ENCODE peak calls at places on chromosomes 5 and 9, in ten cellular contexts. One of them, this sample, is unnamed.

GRCh38 chr5:31531543-31531887 is 378 bp downstream of the DROSHA start:
- DNase-seq in AG10803: peak
- DNase-seq in left kidney: peak
- DNase-seq in brain microvascular endothelial cell: peak
- DNase-seq in DMS53: peak
- DNase-seq in Calu3: peak
- DNase-seq in GM06990: no peak
- DNase-seq in pancreas: peak
- DNase-seq in activated naive CD8-positive, alpha-beta T cell treated with anti-CD3 and anti-CD28 coated beads, Interleukin-2, amount 10 ng/mL, durations not matched to agents 7 days and 5 days: no peak
- DNase-seq in AG09319: no peak
- DNase-seq in this sample: peak

GRCh38 chr9:133737071-133737773 is 930 bp downstream of the SARDH start:
- DNase-seq in DMS53: peak
- DNase-seq in AG10803: no peak
- DNase-seq in Calu3: no peak
- DNase-seq in GM06990: no peak
- DNase-seq in activated naive CD8-positive, alpha-beta T cell treated with anti-CD3 and anti-CD28 coated beads, Interleukin-2, amount 10 ng/mL, durations not matched to agents 7 days and 5 days: peak
- DNase-seq in brain microvascular endothelial cell: no peak
- DNase-seq in left kidney: no peak
- DNase-seq in pancreas: no peak
- DNase-seq in AG09319: no peak
- DNase-seq in this sample: no peak

GRCh38 chr5:136279314-136279713 is 86.0 kb downstream of the TRPC7 start:
- DNase-seq in DMS53: no peak
- DNase-seq in AG09319: no peak
- DNase-seq in GM06990: no peak
- DNase-seq in Calu3: no peak
- DNase-seq in activated naive CD8-positive, alpha-beta T cell treated with anti-CD3 and anti-CD28 coated beads, Interleukin-2, amount 10 ng/mL, durations not matched to agents 7 days and 5 days: no peak
- DNase-seq in brain microvascular endothelial cell: no peak
- DNase-seq in left kidney: no peak
- DNase-seq in AG10803: no peak
- DNase-seq in pancreas: no peak
- DNase-seq in this sample: no peak

GRCh38 chr9:113614843-113615648 is 151.5 kb downstream of the RGS3 start:
- DNase-seq in AG10803: peak
- DNase-seq in pancreas: peak
- DNase-seq in DMS53: no peak
- DNase-seq in brain microvascular endothelial cell: peak
- DNase-seq in GM06990: no peak
- DNase-seq in Calu3: no peak
- DNase-seq in AG09319: peak
- DNase-seq in activated naive CD8-positive, alpha-beta T cell treated with anti-CD3 and anti-CD28 coated beads, Interleukin-2, amount 10 ng/mL, durations not matched to agents 7 days and 5 days: no peak
- DNase-seq in left kidney: peak
- DNase-seq in this sample: no peak

GRCh38 chr5:169027456-169028118 is 273.4 kb downstream of the SLIT3 start:
- DNase-seq in activated naive CD8-positive, alpha-beta T cell treated with anti-CD3 and anti-CD28 coated beads, Interleukin-2, amount 10 ng/mL, durations not matched to agents 7 days and 5 days: no peak
- DNase-seq in Calu3: no peak
- DNase-seq in left kidney: peak
- DNase-seq in AG09319: no peak
- DNase-seq in AG10803: no peak
- DNase-seq in pancreas: no peak
- DNase-seq in brain microvascular endothelial cell: no peak
- DNase-seq in GM06990: no peak
- DNase-seq in DMS53: no peak
- DNase-seq in this sample: peak

GRCh38 chr5:102283111-102283797 is 12.8 kb downstream of the SLCO4C1 start:
- DNase-seq in GM06990: no peak
- DNase-seq in brain microvascular endothelial cell: no peak
- DNase-seq in DMS53: peak
- DNase-seq in pancreas: no peak
- DNase-seq in activated naive CD8-positive, alpha-beta T cell treated with anti-CD3 and anti-CD28 coated beads, Interleukin-2, amount 10 ng/mL, durations not matched to agents 7 days and 5 days: no peak
- DNase-seq in AG09319: no peak
- DNase-seq in Calu3: no peak
- DNase-seq in AG10803: no peak
- DNase-seq in left kidney: no peak
- DNase-seq in this sample: no peak

GRCh38 chr5:67353500-67353931 is 156.9 kb upstream of the CD180 start:
- DNase-seq in Calu3: no peak
- DNase-seq in DMS53: no peak
- DNase-seq in left kidney: no peak
- DNase-seq in pancreas: no peak
- DNase-seq in AG10803: peak
- DNase-seq in activated naive CD8-positive, alpha-beta T cell treated with anti-CD3 and anti-CD28 coated beads, Interleukin-2, amount 10 ng/mL, durations not matched to agents 7 days and 5 days: no peak
- DNase-seq in AG09319: no peak
- DNase-seq in GM06990: no peak
- DNase-seq in brain microvascular endothelial cell: no peak
- DNase-seq in this sample: no peak

GRCh38 chr9:81410201-81410600 is 279.1 kb downstream of the TLE1 start:
- DNase-seq in pancreas: no peak
- DNase-seq in DMS53: peak
- DNase-seq in AG09319: no peak
- DNase-seq in activated naive CD8-positive, alpha-beta T cell treated with anti-CD3 and anti-CD28 coated beads, Interleukin-2, amount 10 ng/mL, durations not matched to agents 7 days and 5 days: no peak
- DNase-seq in GM06990: no peak
- DNase-seq in left kidney: no peak
- DNase-seq in Calu3: peak
- DNase-seq in AG10803: peak
- DNase-seq in brain microvascular endothelial cell: peak
- DNase-seq in this sample: no peak

GRCh38 chr5:156991714-156992113 is 28.7 kb upstream of the TIMD4 start:
- DNase-seq in AG09319: no peak
- DNase-seq in left kidney: no peak
- DNase-seq in activated naive CD8-positive, alpha-beta T cell treated with anti-CD3 and anti-CD28 coated beads, Interleukin-2, amount 10 ng/mL, durations not matched to agents 7 days and 5 days: no peak
- DNase-seq in AG10803: no peak
- DNase-seq in brain microvascular endothelial cell: no peak
- DNase-seq in Calu3: peak
- DNase-seq in pancreas: no peak
- DNase-seq in GM06990: no peak
- DNase-seq in DMS53: no peak
- DNase-seq in this sample: no peak

GRCh38 chr5:81151546-81151945 is 81.6 kb upstream of the CKMT2 start:
- DNase-seq in AG09319: peak
- DNase-seq in activated naive CD8-positive, alpha-beta T cell treated with anti-CD3 and anti-CD28 coated beads, Interleukin-2, amount 10 ng/mL, durations not matched to agents 7 days and 5 days: no peak
- DNase-seq in Calu3: no peak
- DNase-seq in AG10803: peak
- DNase-seq in brain microvascular endothelial cell: peak
- DNase-seq in pancreas: no peak
- DNase-seq in GM06990: no peak
- DNase-seq in left kidney: peak
- DNase-seq in DMS53: no peak
- DNase-seq in this sample: no peak

GRCh38 chr5:440413-441180 is 2.4 kb upstream of the EXOC3 start:
- DNase-seq in pancreas: no peak
- DNase-seq in GM06990: no peak
- DNase-seq in brain microvascular endothelial cell: no peak
- DNase-seq in left kidney: no peak
- DNase-seq in activated naive CD8-positive, alpha-beta T cell treated with anti-CD3 and anti-CD28 coated beads, Interleukin-2, amount 10 ng/mL, durations not matched to agents 7 days and 5 days: peak
- DNase-seq in AG10803: peak
- DNase-seq in AG09319: no peak
- DNase-seq in DMS53: no peak
- DNase-seq in Calu3: no peak
- DNase-seq in this sample: no peak

GRCh38 chr5:67799732-67800234 is 415.8 kb upstream of the PIK3R1 start:
- DNase-seq in activated naive CD8-positive, alpha-beta T cell treated with anti-CD3 and anti-CD28 coated beads, Interleukin-2, amount 10 ng/mL, durations not matched to agents 7 days and 5 days: no peak
- DNase-seq in GM06990: no peak
- DNase-seq in brain microvascular endothelial cell: peak
- DNase-seq in left kidney: no peak
- DNase-seq in pancreas: no peak
- DNase-seq in AG10803: peak
- DNase-seq in Calu3: no peak
- DNase-seq in AG09319: no peak
- DNase-seq in DMS53: no peak
- DNase-seq in this sample: no peak

GRCh38 chr5:164091836-164092235 is 586.4 kb downstream of the MAT2B start:
- DNase-seq in Calu3: no peak
- DNase-seq in left kidney: no peak
- DNase-seq in DMS53: no peak
- DNase-seq in AG10803: no peak
- DNase-seq in brain microvascular endothelial cell: no peak
- DNase-seq in GM06990: no peak
- DNase-seq in pancreas: no peak
- DNase-seq in AG09319: no peak
- DNase-seq in activated naive CD8-positive, alpha-beta T cell treated with anti-CD3 and anti-CD28 coated beads, Interleukin-2, amount 10 ng/mL, durations not matched to agents 7 days and 5 days: no peak
- DNase-seq in this sample: no peak

GRCh38 chr5:10583663-10584572 is 20.0 kb downstream of the ANKRD33B start:
- DNase-seq in GM06990: no peak
- DNase-seq in activated naive CD8-positive, alpha-beta T cell treated with anti-CD3 and anti-CD28 coated beads, Interleukin-2, amount 10 ng/mL, durations not matched to agents 7 days and 5 days: no peak
- DNase-seq in brain microvascular endothelial cell: no peak
- DNase-seq in AG10803: no peak
- DNase-seq in pancreas: no peak
- DNase-seq in AG09319: no peak
- DNase-seq in DMS53: no peak
- DNase-seq in Calu3: no peak
- DNase-seq in left kidney: no peak
- DNase-seq in this sample: no peak

GRCh38 chr5:150500328-150500841 is 7.5 kb upstream of the NDST1 start:
- DNase-seq in AG09319: no peak
- DNase-seq in activated naive CD8-positive, alpha-beta T cell treated with anti-CD3 and anti-CD28 coated beads, Interleukin-2, amount 10 ng/mL, durations not matched to agents 7 days and 5 days: no peak
- DNase-seq in AG10803: no peak
- DNase-seq in GM06990: no peak
- DNase-seq in Calu3: no peak
- DNase-seq in left kidney: no peak
- DNase-seq in pancreas: no peak
- DNase-seq in DMS53: no peak
- DNase-seq in brain microvascular endothelial cell: no peak
- DNase-seq in this sample: no peak

GRCh38 chr9:127545196-127546124 is 66.6 kb upstream of the STXBP1 start:
- DNase-seq in left kidney: peak
- DNase-seq in brain microvascular endothelial cell: no peak
- DNase-seq in DMS53: peak
- DNase-seq in activated naive CD8-positive, alpha-beta T cell treated with anti-CD3 and anti-CD28 coated beads, Interleukin-2, amount 10 ng/mL, durations not matched to agents 7 days and 5 days: no peak
- DNase-seq in AG10803: peak
- DNase-seq in AG09319: no peak
- DNase-seq in Calu3: peak
- DNase-seq in pancreas: peak
- DNase-seq in GM06990: no peak
- DNase-seq in this sample: no peak

GRCh38 chr5:42876375-42876844 is 64.7 kb upstream of the SELENOP start:
- DNase-seq in pancreas: no peak
- DNase-seq in AG10803: no peak
- DNase-seq in DMS53: no peak
- DNase-seq in AG09319: no peak
- DNase-seq in left kidney: peak
- DNase-seq in Calu3: no peak
- DNase-seq in brain microvascular endothelial cell: no peak
- DNase-seq in GM06990: no peak
- DNase-seq in activated naive CD8-positive, alpha-beta T cell treated with anti-CD3 and anti-CD28 coated beads, Interleukin-2, amount 10 ng/mL, durations not matched to agents 7 days and 5 days: no peak
- DNase-seq in this sample: no peak

GRCh38 chr5:32707394-32707997 is 3.6 kb upstream of the NPR3 start:
- DNase-seq in DMS53: peak
- DNase-seq in activated naive CD8-positive, alpha-beta T cell treated with anti-CD3 and anti-CD28 coated beads, Interleukin-2, amount 10 ng/mL, durations not matched to agents 7 days and 5 days: no peak
- DNase-seq in AG10803: peak
- DNase-seq in GM06990: no peak
- DNase-seq in AG09319: no peak
- DNase-seq in brain microvascular endothelial cell: no peak
- DNase-seq in left kidney: peak
- DNase-seq in Calu3: no peak
- DNase-seq in pancreas: no peak
- DNase-seq in this sample: peak

GRCh38 chr9:91682806-91683205 is 259.2 kb upstream of the NFIL3 start:
- DNase-seq in activated naive CD8-positive, alpha-beta T cell treated with anti-CD3 and anti-CD28 coated beads, Interleukin-2, amount 10 ng/mL, durations not matched to agents 7 days and 5 days: no peak
- DNase-seq in left kidney: no peak
- DNase-seq in Calu3: no peak
- DNase-seq in AG10803: peak
- DNase-seq in AG09319: no peak
- DNase-seq in pancreas: no peak
- DNase-seq in GM06990: no peak
- DNase-seq in brain microvascular endothelial cell: peak
- DNase-seq in DMS53: no peak
- DNase-seq in this sample: no peak

GRCh38 chr9:97853844-97854695 is 1.0 kb downstream of the FOXE1 start:
- DNase-seq in GM06990: peak
- DNase-seq in left kidney: peak
- DNase-seq in AG10803: peak
- DNase-seq in Calu3: peak
- DNase-seq in pancreas: no peak
- DNase-seq in brain microvascular endothelial cell: no peak
- DNase-seq in DMS53: peak
- DNase-seq in activated naive CD8-positive, alpha-beta T cell treated with anti-CD3 and anti-CD28 coated beads, Interleukin-2, amount 10 ng/mL, durations not matched to agents 7 days and 5 days: peak
- DNase-seq in AG09319: no peak
- DNase-seq in this sample: peak

GRCh38 chr5:169567079-169567478 is 16.5 kb upstream of the SPDL1 start:
- DNase-seq in AG10803: peak
- DNase-seq in brain microvascular endothelial cell: no peak
- DNase-seq in pancreas: no peak
- DNase-seq in DMS53: no peak
- DNase-seq in GM06990: no peak
- DNase-seq in left kidney: peak
- DNase-seq in activated naive CD8-positive, alpha-beta T cell treated with anti-CD3 and anti-CD28 coated beads, Interleukin-2, amount 10 ng/mL, durations not matched to agents 7 days and 5 days: no peak
- DNase-seq in Calu3: no peak
- DNase-seq in AG09319: no peak
- DNase-seq in this sample: no peak

GRCh38 chr5:16178745-16179372 is 732 bp downstream of the MARCHF11 start:
- DNase-seq in GM06990: peak
- DNase-seq in left kidney: peak
- DNase-seq in Calu3: no peak
- DNase-seq in AG10803: peak
- DNase-seq in activated naive CD8-positive, alpha-beta T cell treated with anti-CD3 and anti-CD28 coated beads, Interleukin-2, amount 10 ng/mL, durations not matched to agents 7 days and 5 days: peak
- DNase-seq in DMS53: peak
- DNase-seq in AG09319: peak
- DNase-seq in pancreas: peak
- DNase-seq in brain microvascular endothelial cell: peak
- DNase-seq in this sample: peak

GRCh38 chr5:169001392-169001791 is 299.5 kb downstream of the SLIT3 start:
- DNase-seq in activated naive CD8-positive, alpha-beta T cell treated with anti-CD3 and anti-CD28 coated beads, Interleukin-2, amount 10 ng/mL, durations not matched to agents 7 days and 5 days: no peak
- DNase-seq in AG10803: no peak
- DNase-seq in AG09319: no peak
- DNase-seq in Calu3: no peak
- DNase-seq in pancreas: no peak
- DNase-seq in left kidney: no peak
- DNase-seq in DMS53: no peak
- DNase-seq in brain microvascular endothelial cell: no peak
- DNase-seq in GM06990: no peak
- DNase-seq in this sample: no peak

GRCh38 chr9:26975728-26976707 is 19.8 kb downstream of the IFT74 start:
- DNase-seq in AG09319: no peak
- DNase-seq in Calu3: peak
- DNase-seq in pancreas: peak
- DNase-seq in brain microvascular endothelial cell: peak
- DNase-seq in left kidney: peak
- DNase-seq in GM06990: no peak
- DNase-seq in activated naive CD8-positive, alpha-beta T cell treated with anti-CD3 and anti-CD28 coated beads, Interleukin-2, amount 10 ng/mL, durations not matched to agents 7 days and 5 days: no peak
- DNase-seq in DMS53: peak
- DNase-seq in AG10803: peak
- DNase-seq in this sample: peak